ENCODE peak calls at places on chromosomes 5 and 9, in four cellular contexts. S is AG08396, W is AG04450, A is immature natural killer cell. D is an unnamed sample.

GRCh38 chr9:36831381-36832231 is 202.5 kb downstream of the PAX5 start:
- DNase-seq in W (no peak), S (no peak), A (no peak), D (no peak)

GRCh38 chr9:136433043-136433715 is 6.5 kb downstream of the INPP5E start:
- DNase-seq in W (no peak), A (no peak), S (no peak), D (no peak)

GRCh38 chr5:157912621-157913325 is 53.8 kb upstream of the CLINT1 start:
- DNase-seq in W (no peak), S (no peak), A (no peak), D (no peak)

GRCh38 chr5:112240011-112240410 is 179.1 kb downstream of the EPB41L4A start:
- DNase-seq in A (no peak), W (no peak), S (no peak), D (peak)

GRCh38 chr9:4238522-4238921 is 61.3 kb downstream of the GLIS3 start:
- DNase-seq in W (no peak), A (no peak), S (no peak), D (peak)

GRCh38 chr9:127353882-127354281 is 43.1 kb upstream of the SLC2A8 start:
- DNase-seq in S (no peak), W (no peak), A (no peak), D (no peak)

GRCh38 chr5:131416729-131417128 is 152.9 kb downstream of the CDC42SE2 start:
- DNase-seq in S (no peak), A (no peak), W (no peak), D (no peak)

GRCh38 chr9:78235296-78235770 is 542 bp upstream of the CEP78 start:
- DNase-seq in S (peak), W (no peak), A (peak), D (peak)

GRCh38 chr9:68720656-68721313 is 15.7 kb downstream of the PIP5K1B start:
- DNase-seq in W (no peak), S (no peak), A (no peak), D (no peak)

GRCh38 chr5:148386041-148386440 is 2.3 kb downstream of the FBXO38 start:
- DNase-seq in S (no peak), W (no peak), A (no peak), D (no peak)

GRCh38 chr5:123670981-123671557 is 159.1 kb downstream of the CSNK1G3 start:
- DNase-seq in S (peak), W (peak), A (peak), D (peak)

GRCh38 chr9:12718482-12719026 is 25.4 kb downstream of the TYRP1 start:
- DNase-seq in A (no peak), W (no peak), S (no peak), D (no peak)

GRCh38 chr5:105907016-105907415 is 1763.7 kb downstream of the EFNA5 start:
- DNase-seq in W (no peak), S (no peak), A (no peak), D (no peak)

GRCh38 chr5:4156153-4156552 is 560.5 kb downstream of the IRX1 start:
- DNase-seq in S (no peak), A (no peak), W (no peak), D (no peak)

GRCh38 chr5:79702606-79703380 is 13.2 kb downstream of the CMYA5 start:
- DNase-seq in S (peak), A (peak), W (no peak), D (peak)

GRCh38 chr5:108168915-108169314 is 213.0 kb downstream of the FBXL17 start:
- DNase-seq in S (no peak), W (no peak), A (no peak), D (no peak)

GRCh38 chr9:137433349-137433915 is 7.7 kb downstream of the ENTPD8 start:
- DNase-seq in W (no peak), S (no peak), A (no peak), D (no peak)

GRCh38 chr5:58153255-58153654 is 306.6 kb downstream of the PLK2 start:
- DNase-seq in W (no peak), S (no peak), A (no peak), D (no peak)